ENCODE peak calls at places on chromosomes 2 and 18, in seven cellular contexts. B is neuronal stem cell, Y is IMR-90, I is H9, T is mesendoderm, X is mesenchymal stem cell, U is trophoblast cell. C is an unnamed sample.

GRCh38 chr2:10360460-10361219 is 57.9 kb downstream of the HPCAL1 start:
- DNase-seq in B (no peak), Y (no peak), I (no peak), T (no peak), X (no peak), U (peak; percentile 93), C (no peak)

GRCh38 chr2:215436705-215437570 is 1.1 kb upstream of the FN1 start:
- DNase-seq in B (no peak), Y (no peak), I (peak; percentile 48), T (peak; percentile 36), X (peak; percentile 43), U (peak; percentile 45), C (no peak)

GRCh38 chr2:70960833-70961647 is 17.4 kb upstream of the ANKRD53 start:
- DNase-seq in B (no peak), Y (no peak), I (peak; percentile 72), T (peak; percentile 45), X (no peak), U (peak; percentile 79), C (peak; percentile 56)

GRCh38 chr2:11872948-11873269 is 126.5 kb downstream of the LPIN1 start:
- DNase-seq in B (no peak), Y (no peak), I (no peak), T (no peak), X (no peak), U (no peak), C (no peak)

GRCh38 chr18:48333563-48333962 is 75.6 kb downstream of the ZBTB7C start:
- DNase-seq in B (no peak), Y (no peak), I (no peak), T (no peak), X (peak; percentile 3), U (no peak), C (no peak)

GRCh38 chr2:32780961-32781360 is 153.1 kb downstream of the TTC27 start:
- DNase-seq in B (no peak), Y (no peak), I (no peak), T (no peak), X (no peak), U (no peak), C (no peak)

GRCh38 chr2:186868344-186868743 is 19.4 kb upstream of the ZSWIM2 start:
- DNase-seq in B (no peak), Y (no peak), I (no peak), T (no peak), X (no peak), U (no peak), C (no peak)

GRCh38 chr2:120719471-120719870 is 16.2 kb upstream of the GLI2 start:
- DNase-seq in B (no peak), Y (no peak), I (peak; percentile 13), T (no peak), X (no peak), U (no peak), C (no peak)

GRCh38 chr18:2274613-2275012 is 296.7 kb downstream of the METTL4 start:
- DNase-seq in B (no peak), Y (no peak), I (no peak), T (no peak), X (no peak), U (no peak), C (no peak)

GRCh38 chr2:66576381-66577330 is 141.7 kb downstream of the MEIS1 start:
- DNase-seq in B (no peak), Y (peak; percentile 79), I (peak; percentile 54), T (peak; percentile 66), X (peak; percentile 72), U (peak; percentile 19), C (peak; percentile 75)

GRCh38 chr2:233801357-233802131 is 23.4 kb downstream of the MROH2A start:
- DNase-seq in B (no peak), Y (peak; percentile 55), I (no peak), T (peak; percentile 58), X (no peak), U (no peak), C (no peak)

GRCh38 chr2:28753043-28753683 is 1.5 kb downstream of the PPP1CB start:
- DNase-seq in B (no peak), Y (peak; percentile 81), I (no peak), T (peak; percentile 74), X (peak; percentile 86), U (peak; percentile 81), C (no peak)

GRCh38 chr2:101125374-101125773 is 25.8 kb downstream of the TBC1D8 start:
- DNase-seq in B (no peak), Y (no peak), I (no peak), T (no peak), X (peak; percentile 60), U (peak; percentile 81), C (no peak)

GRCh38 chr2:236538242-236538641 is 31.4 kb upstream of the ACKR3 start:
- DNase-seq in B (no peak), Y (no peak), I (no peak), T (no peak), X (no peak), U (no peak), C (no peak)

GRCh38 chr18:8348051-8348450 is 261.2 kb upstream of the RAB12 start:
- DNase-seq in B (no peak), Y (no peak), I (no peak), T (no peak), X (no peak), U (no peak), C (no peak)

GRCh38 chr2:11056614-11057013 is 98.7 kb upstream of the SLC66A3 start:
- DNase-seq in B (no peak), Y (peak; percentile 94), I (no peak), T (no peak), X (peak; percentile 93), U (no peak), C (no peak)

GRCh38 chr18:5380581-5380980 is 85.1 kb upstream of the ZBTB14 start:
- DNase-seq in B (no peak), Y (no peak), I (no peak), T (no peak), X (no peak), U (no peak), C (no peak)

GRCh38 chr2:219962801-219963200 is 335.4 kb downstream of the SLC4A3 start:
- DNase-seq in B (no peak), Y (no peak), I (no peak), T (peak; percentile 91), X (no peak), U (no peak), C (no peak)
- H3K18ac ChIP-seq in B (no peak overlapping the region), Y (no peak overlapping the region), I (no peak overlapping the region), T (no peak overlapping the region), X (no peak overlapping the region), U (no peak overlapping the region), C (no peak overlapping the region)

DNA sequence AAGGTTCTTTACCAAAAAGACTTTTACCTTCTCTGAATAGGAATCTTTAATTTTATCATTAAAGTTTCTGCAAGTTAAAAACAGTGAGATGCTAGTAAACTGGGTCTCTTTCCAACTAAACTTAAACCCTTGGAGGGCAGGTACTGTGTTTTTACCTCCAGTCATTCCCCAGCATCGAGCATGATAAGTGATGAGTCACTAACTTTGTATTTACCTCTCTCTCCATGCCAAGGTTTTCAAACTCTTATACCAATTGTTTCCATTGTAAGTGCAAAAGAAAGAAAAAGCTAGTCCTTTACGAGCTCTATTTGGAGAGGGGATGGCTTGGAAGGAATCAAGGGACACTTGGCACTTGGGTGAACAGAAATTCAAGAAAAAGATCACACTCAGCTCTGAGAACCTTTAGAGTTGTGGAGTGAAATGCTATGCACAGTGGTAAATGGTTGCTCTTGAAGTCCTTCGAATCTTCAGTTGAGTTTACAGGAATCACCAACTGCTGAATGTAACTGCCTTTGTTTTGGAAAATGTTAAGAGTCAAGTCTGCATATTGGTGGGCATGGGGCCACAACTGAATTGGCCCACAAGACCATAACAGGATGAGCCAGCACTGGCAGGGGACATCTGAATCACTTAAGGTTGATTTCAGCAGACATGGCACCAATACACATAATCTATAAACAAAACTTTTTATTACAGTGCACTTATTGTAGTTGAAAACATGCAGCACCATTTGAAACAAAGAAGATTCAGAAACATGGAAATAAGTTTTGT is 8.3 kb upstream of the RBM43 start:
- DNase-seq in B (no peak), Y (no peak), I (no peak), T (peak; percentile 41), X (no peak), U (no peak), C (no peak)
- H3K18ac ChIP-seq in B (no peak overlapping the region), Y (no peak overlapping the region), I (no peak overlapping the region), T (no peak overlapping the region), X (no peak overlapping the region), U (no peak overlapping the region), C (no peak overlapping the region)

GRCh38 chr2:2566396-2567323 is 235.6 kb upstream of the MYT1L start:
- DNase-seq in B (no peak), Y (no peak), I (no peak), T (no peak), X (no peak), U (no peak), C (no peak)
- H3K18ac ChIP-seq in B (peak overlapping the region; percentile 80), Y (no peak overlapping the region), I (no peak overlapping the region), T (no peak overlapping the region), X (no peak overlapping the region), U (no peak overlapping the region), C (no peak overlapping the region)

GRCh38 chr18:45349447-45349846 is 265.8 kb upstream of the SLC14A2 start:
- DNase-seq in B (no peak), Y (no peak), I (no peak), T (no peak), X (no peak), U (no peak), C (no peak)

GRCh38 chr18:45348974-45349373 is 266.3 kb upstream of the SLC14A2 start:
- DNase-seq in B (no peak), Y (no peak), I (no peak), T (no peak), X (no peak), U (no peak), C (no peak)

GRCh38 chr18:45353530-45353929 is 261.7 kb upstream of the SLC14A2 start:
- DNase-seq in B (no peak), Y (no peak), I (no peak), T (peak; percentile 33), X (no peak), U (no peak), C (no peak)

GRCh38 chr18:45355944-45356520 is 259.2 kb upstream of the SLC14A2 start:
- DNase-seq in B (no peak), Y (no peak), I (no peak), T (peak; percentile 34), X (no peak), U (no peak), C (no peak)

DNA sequence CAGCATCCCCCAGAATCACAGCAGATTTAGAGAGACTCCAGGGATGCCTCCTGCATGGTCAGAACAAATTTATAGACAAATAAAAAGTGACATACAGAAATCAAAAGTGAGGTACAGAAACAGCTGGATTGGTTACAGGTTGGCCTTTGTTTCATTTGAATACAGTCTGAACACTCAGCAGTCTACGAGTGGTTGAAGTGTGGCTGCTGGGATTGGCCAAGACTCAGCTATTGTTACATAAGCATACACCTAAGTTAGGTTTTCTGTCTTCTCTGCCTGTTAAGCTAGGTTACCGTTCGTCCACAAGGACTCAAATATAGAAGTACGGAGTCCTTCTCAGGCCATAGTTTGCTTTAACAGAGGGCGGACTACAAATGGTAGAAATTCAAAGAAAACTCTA is 262.4 kb upstream of the SLC14A2 start:
- DNase-seq in B (no peak), Y (no peak), I (no peak), T (no peak), X (no peak), U (no peak), C (no peak)
- H3K18ac ChIP-seq in B (no peak overlapping the region), Y (no peak overlapping the region), I (no peak overlapping the region), T (no peak overlapping the region), X (no peak overlapping the region), U (no peak overlapping the region), C (no peak overlapping the region)